ENCODE peak calls at places on chromosomes 12 and 14, in five cellular contexts. F is germinal center; P is transverse colon; U is CD8-positive, alpha-beta memory T cell; I is Calu3. L is an unnamed sample.

GRCh38 chr14:75340921-75341320 is 62.3 kb downstream of the FOS start:
- DNase-seq in F (peak; percentile 36), P (peak; percentile 76), U (no peak), I (no peak), L (no peak)

GRCh38 chr14:100542619-100543205 is 44.5 kb downstream of the BEGAIN start:
- DNase-seq in F (no peak), P (no peak), U (no peak), I (no peak), L (no peak)

GRCh38 chr14:35386673-35387125 is 17.9 kb downstream of the NFKBIA start:
- DNase-seq in F (no peak), P (no peak), U (no peak), I (no peak), L (no peak)

GRCh38 chr12:111268738-111269572 is 99.9 kb downstream of the PHETA1 start:
- DNase-seq in F (peak; percentile 51), P (no peak), U (no peak), I (peak; percentile 25), L (no peak)

GRCh38 chr14:89502966-89503365 is 85.9 kb upstream of the FOXN3 start:
- DNase-seq in F (no peak), P (no peak), U (no peak), I (no peak), L (no peak)

GRCh38 chr14:72645706-72646105 is 248.2 kb downstream of the DPF3 start:
- DNase-seq in F (no peak), P (no peak), U (no peak), I (no peak), L (no peak)

GRCh38 chr14:30521899-30522736 is 36.8 kb upstream of the G2E3 start:
- DNase-seq in F (peak; percentile 18), P (no peak), U (peak; percentile 6), I (no peak), L (peak; percentile 17)

GRCh38 chr12:131850856-131851559 is 22.8 kb downstream of the MMP17 start:
- DNase-seq in F (no peak), P (peak; percentile 60), U (no peak), I (peak; percentile 96), L (no peak)

GRCh38 chr12:52715416-52715815 is 12.1 kb upstream of the KRT77 start:
- DNase-seq in F (no peak), P (peak; percentile 29), U (no peak), I (no peak), L (no peak)

GRCh38 chr12:14774944-14775651 is 28.2 kb downstream of the WBP11 start:
- DNase-seq in F (peak; percentile 36), P (peak; percentile 59), U (peak; percentile 18), I (peak; percentile 50), L (peak; percentile 8)

GRCh38 chr12:81819991-81820633 is 61.0 kb upstream of the PPFIA2 start:
- DNase-seq in F (no peak), P (no peak), U (no peak), I (no peak), L (no peak)

GRCh38 chr12:44875954-44876553 is at the start of gene NELL2:
- DNase-seq in F (peak; percentile 70), P (peak; percentile 51), U (peak; percentile 59), I (peak; percentile 24), L (peak; percentile 45)